ENCODE peak calls at places on chromosomes 12 and 14, in nine cellular contexts. D, M, H, Z, Q, N, Y, S and V are unnamed samples.

GRCh38 chr12:105935981-105936380 is 202.8 kb downstream of the NUAK1 start:
- DNase-seq in D (no peak), M (no peak), H (no peak), Z (no peak), Q (peak; percentile 16), N (no peak), Y (no peak), S (no peak), V (no peak)

GRCh38 chr12:45644521-45644920 is 85.0 kb upstream of the ARID2 start:
- DNase-seq in D (peak; percentile 13), M (no peak), H (peak; percentile 12), Z (no peak), Q (no peak), N (no peak), Y (no peak), S (no peak), V (peak; percentile 37)

GRCh38 chr14:22843123-22843925 is 6.9 kb downstream of the MMP14 start:
- DNase-seq in D (no peak), M (no peak), H (no peak), Z (no peak), Q (no peak), N (no peak), Y (no peak), S (no peak), V (no peak)

GRCh38 chr12:39912211-39912980 is 193.5 kb downstream of the SLC2A13 start:
- DNase-seq in D (no peak), M (peak; percentile 32), H (peak; percentile 6), Z (no peak), Q (no peak), N (no peak), Y (no peak), S (no peak), V (no peak)

GRCh38 chr12:1619599-1619998 is 9.4 kb upstream of the WNT5B start:
- DNase-seq in D (no peak), M (peak; percentile 54), H (no peak), Z (no peak), Q (no peak), N (no peak), Y (peak; percentile 28), S (no peak), V (peak; percentile 55)

GRCh38 chr12:90978117-90978770 is 23.3 kb upstream of the CCER1 start:
- DNase-seq in D (peak; percentile 26), M (no peak), H (peak; percentile 55), Z (no peak), Q (peak; percentile 78), N (peak; percentile 68), Y (no peak), S (no peak), V (peak; percentile 65)

GRCh38 chr14:54683882-54684794 is 117.2 kb downstream of the SAMD4A start:
- DNase-seq in D (no peak), M (peak; percentile 39), H (peak; percentile 77), Z (no peak), Q (peak; percentile 83), N (no peak), Y (peak; percentile 20), S (no peak), V (no peak)

GRCh38 chr14:70052990-70053389 is 135.8 kb downstream of the SLC8A3 start:
- DNase-seq in D (peak; percentile 8), M (no peak), H (peak; percentile 76), Z (peak; percentile 48), Q (no peak), N (peak; percentile 80), Y (peak; percentile 49), S (no peak), V (peak; percentile 33)

GRCh38 chr14:75306917-75307699 is 28.5 kb downstream of the FOS start:
- DNase-seq in D (peak; percentile 87), M (no peak), H (peak; percentile 41), Z (no peak), Q (no peak), N (peak; percentile 47), Y (peak; percentile 61), S (no peak), V (peak; percentile 10)

GRCh38 chr14:104887623-104888488 is 22.8 kb downstream of the CEP170B start:
- DNase-seq in D (no peak), M (peak; percentile 14), H (no peak), Z (no peak), Q (no peak), N (no peak), Y (no peak), S (no peak), V (no peak)

GRCh38 chr12:55641595-55641994 is 4.9 kb downstream of the OR10P1 start:
- DNase-seq in D (no peak), M (no peak), H (no peak), Z (no peak), Q (no peak), N (no peak), Y (no peak), S (no peak), V (no peak)

GRCh38 chr12:31261744-31262143 is 64.2 kb downstream of the SINHCAF start:
- DNase-seq in D (no peak), M (no peak), H (no peak), Z (no peak), Q (no peak), N (no peak), Y (no peak), S (no peak), V (no peak)

GRCh38 chr12:31267966-31268365 is 58.0 kb downstream of the SINHCAF start:
- DNase-seq in D (no peak), M (no peak), H (no peak), Z (no peak), Q (no peak), N (no peak), Y (no peak), S (no peak), V (no peak)

GRCh38 chr12:31260840-31261239 is 65.1 kb downstream of the SINHCAF start:
- DNase-seq in D (no peak), M (no peak), H (no peak), Z (no peak), Q (no peak), N (no peak), Y (no peak), S (no peak), V (no peak)

GRCh38 chr12:31263661-31264060 is 62.3 kb downstream of the SINHCAF start:
- DNase-seq in D (no peak), M (no peak), H (no peak), Z (no peak), Q (no peak), N (no peak), Y (no peak), S (no peak), V (no peak)

DNA sequence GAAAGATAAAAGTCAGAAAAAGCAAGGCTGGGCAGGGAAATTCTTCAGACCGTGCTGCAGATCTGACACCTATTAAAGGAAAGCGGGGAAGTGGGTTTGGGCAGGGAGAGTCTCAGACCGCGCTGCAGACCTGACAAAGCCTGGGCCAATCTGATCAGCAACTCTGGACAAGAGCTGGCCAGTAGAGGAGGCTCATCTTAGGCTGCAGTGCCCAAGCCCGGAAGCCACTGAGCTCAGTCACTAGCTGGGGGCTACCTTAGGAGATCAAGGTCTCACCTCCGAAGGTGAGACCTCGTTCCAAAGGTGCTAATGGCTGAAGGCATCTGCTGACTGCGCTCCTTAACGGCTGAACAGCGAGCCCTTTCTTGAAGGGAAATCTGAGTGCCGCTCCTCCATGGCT is 60.2 kb downstream of the SINHCAF start:
- DNase-seq in D (no peak), M (no peak), H (no peak), Z (no peak), Q (no peak), N (peak; percentile 23), Y (no peak), S (no peak), V (no peak)
- TF ChIP-seq CTCF in D (no peak), M (no peak), H (no peak), Z (no peak), Q (no peak), N (no peak), Y (no peak), S (no peak), V (no peak)

DNA sequence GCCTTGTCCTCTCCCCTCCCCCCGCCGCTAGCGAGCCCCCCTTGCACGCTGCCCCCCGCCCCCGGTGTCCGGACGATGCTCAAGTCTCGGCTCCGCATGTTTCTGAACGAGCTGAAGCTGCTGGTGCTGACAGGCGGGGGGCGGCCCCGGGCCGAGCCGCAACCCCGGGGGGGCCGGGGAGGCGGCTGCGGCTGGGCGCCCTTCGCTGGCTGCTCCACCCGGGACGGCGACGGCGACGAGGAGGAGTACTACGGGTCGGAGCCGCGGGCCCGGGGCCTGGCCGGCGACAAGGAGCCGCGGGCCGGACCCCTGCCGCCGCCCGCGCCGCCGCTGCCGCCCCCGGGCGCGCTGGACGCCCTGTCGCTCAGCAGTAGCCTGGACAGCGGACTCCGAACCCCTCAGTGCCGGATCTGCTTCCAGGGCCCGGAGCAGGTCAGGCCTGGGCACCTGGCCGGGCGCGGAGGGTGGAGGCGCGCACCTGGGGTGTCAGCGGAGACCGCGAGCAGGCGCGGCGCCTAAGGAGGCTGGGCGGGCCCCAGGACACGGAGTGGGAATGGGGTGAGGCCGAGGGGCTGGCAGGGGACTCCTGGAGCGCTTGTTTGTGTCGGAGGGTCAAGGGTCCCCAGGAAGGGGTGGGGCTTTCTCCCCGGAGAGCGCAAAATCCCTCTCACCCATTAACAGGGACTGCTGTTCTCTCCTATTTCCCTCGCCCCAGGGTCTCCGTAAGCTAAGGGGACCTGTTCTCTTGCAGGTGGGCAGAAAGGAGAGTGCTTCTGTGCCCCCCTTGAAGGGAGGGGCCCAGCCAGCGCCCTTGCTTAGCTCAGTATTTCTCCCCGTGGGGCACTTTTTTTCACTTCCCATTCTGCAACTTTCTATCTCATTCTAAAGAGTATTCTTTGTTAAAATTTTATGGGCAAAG is 810 bp downstream of the MARCHF9 start:
- DNase-seq in D (peak; percentile 49), M (peak; percentile 28), H (peak; percentile 53), Z (no peak), Q (no peak), N (peak; percentile 60), Y (peak; percentile 39), S (no peak), V (peak; percentile 38)
- TF ChIP-seq CTCF in D (no peak), M (no peak), H (no peak), Z (no peak), Q (no peak), N (no peak), Y (no peak), S (no peak), V (no peak)

GRCh38 chr12:3680919-3681594 is 71.9 kb downstream of the CRACR2A start:
- DNase-seq in D (no peak), M (peak; percentile 71), H (no peak), Z (no peak), Q (no peak), N (peak; percentile 59), Y (no peak), S (no peak), V (no peak)
- TF ChIP-seq CTCF in D (no peak), M (peak; percentile 49), H (peak; percentile 51), Z (peak; percentile 54), Q (peak; percentile 15), N (peak; percentile 31), Y (no peak), S (no peak), V (no peak)

GRCh38 chr14:93160353-93160801 is 24.3 kb downstream of the MOAP1 start:
- DNase-seq in D (peak; percentile 36), M (no peak), H (peak; percentile 73), Z (no peak), Q (no peak), N (peak; percentile 22), Y (peak; percentile 38), S (no peak), V (no peak)
- TF ChIP-seq CTCF in D (peak; percentile 66), M (peak; percentile 49), H (peak; percentile 78), Z (peak; percentile 40), Q (peak; percentile 55), N (peak; percentile 42), Y (no peak), S (peak; percentile 74), V (peak; percentile 20)